ENCODE peak calls at places on chromosomes 1 and 21, in nine cellular contexts. E, B, S, G, A, R, L, Z and T are unnamed samples.

GRCh38 chr1:1374068-1374860 is 743 bp downstream of the AURKAIP1 start:
- DNase-seq in E (no peak), B (no peak), S (no peak), G (no peak), A (no peak), R (no peak), L (no peak), Z (no peak), T (no peak)

GRCh38 chr1:246579818-246580217 is 13.6 kb downstream of the CNST start:
- DNase-seq in E (no peak), B (no peak), S (no peak), G (no peak), A (no peak), R (no peak), L (peak), Z (no peak), T (no peak)

GRCh38 chr1:221753828-221754188 is 11.9 kb upstream of the DUSP10 start:
- DNase-seq in E (no peak), B (no peak), S (no peak), G (no peak), A (no peak), R (no peak), L (no peak), Z (no peak), T (no peak)

GRCh38 chr1:153882296-153882912 is 40.4 kb downstream of the GATAD2B start:
- DNase-seq in E (no peak), B (no peak), S (no peak), G (no peak), A (no peak), R (no peak), L (no peak), Z (no peak), T (no peak)

GRCh38 chr1:17686258-17686657 is 68.9 kb upstream of the ACTL8 start:
- DNase-seq in E (no peak), B (no peak), S (no peak), G (no peak), A (no peak), R (no peak), L (no peak), Z (no peak), T (no peak)

GRCh38 chr1:56452027-56453011 is 127.0 kb downstream of the PLPP3 start:
- DNase-seq in E (no peak), B (no peak), S (no peak), G (no peak), A (no peak), R (no peak), L (no peak), Z (no peak), T (no peak)

GRCh38 chr1:54487571-54488050 is 60.4 kb upstream of the ACOT11 start:
- DNase-seq in E (no peak), B (no peak), S (no peak), G (peak), A (no peak), R (no peak), L (no peak), Z (no peak), T (peak)

GRCh38 chr1:19436716-19437476 is 48.4 kb downstream of the CAPZB start:
- DNase-seq in E (no peak), B (no peak), S (no peak), G (no peak), A (no peak), R (no peak), L (no peak), Z (no peak), T (peak)

GRCh38 chr1:201269900-201270410 is 13.4 kb upstream of the PKP1 start:
- DNase-seq in E (no peak), B (no peak), S (no peak), G (no peak), A (no peak), R (no peak), L (no peak), Z (no peak), T (no peak)

GRCh38 chr1:94002046-94002787 is 93.0 kb upstream of the GCLM start:
- DNase-seq in E (no peak), B (no peak), S (no peak), G (no peak), A (no peak), R (no peak), L (no peak), Z (no peak), T (no peak)

GRCh38 chr1:18764362-18764761 is 95.1 kb downstream of the TAS1R2 start:
- DNase-seq in E (no peak), B (no peak), S (no peak), G (no peak), A (no peak), R (no peak), L (no peak), Z (no peak), T (no peak)

GRCh38 chr1:6785721-6786505 is 659 bp downstream of the CAMTA1 start:
- DNase-seq in E (peak), B (peak), S (no peak), G (peak), A (peak), R (peak), L (peak), Z (no peak), T (peak)

GRCh38 chr1:57474097-57474750 is 50.4 kb upstream of the DAB1 start:
- DNase-seq in E (no peak), B (no peak), S (no peak), G (no peak), A (no peak), R (no peak), L (no peak), Z (no peak), T (peak)

GRCh38 chr1:50183734-50184133 is 75.0 kb downstream of the ELAVL4 start:
- DNase-seq in E (no peak), B (no peak), S (no peak), G (no peak), A (no peak), R (no peak), L (no peak), Z (no peak), T (no peak)

GRCh38 chr1:156705918-156706646 is 699 bp upstream of the CRABP2 start:
- DNase-seq in E (peak), B (peak), S (no peak), G (peak), A (peak), R (peak), L (peak), Z (peak), T (peak)

GRCh38 chr1:9689971-9690381 is 38.4 kb downstream of the PIK3CD start:
- DNase-seq in E (no peak), B (no peak), S (no peak), G (no peak), A (no peak), R (no peak), L (no peak), Z (no peak), T (peak)

GRCh38 chr1:26730695-26731094 is 34.9 kb downstream of the ARID1A start:
- DNase-seq in E (no peak), B (no peak), S (no peak), G (no peak), A (no peak), R (no peak), L (no peak), Z (no peak), T (no peak)

GRCh38 chr1:64686828-64687724 is 57.8 kb upstream of the RAVER2 start:
- DNase-seq in E (peak), B (no peak), S (peak), G (no peak), A (peak), R (no peak), L (peak), Z (peak), T (peak)

GRCh38 chr1:234309598-234310459 is 63.4 kb upstream of the COA6 start:
- DNase-seq in E (peak), B (peak), S (no peak), G (no peak), A (peak), R (peak), L (peak), Z (peak), T (peak)

GRCh38 chr1:231841616-231842344 is 215.2 kb downstream of the DISC1 start:
- DNase-seq in E (no peak), B (no peak), S (no peak), G (no peak), A (no peak), R (no peak), L (no peak), Z (no peak), T (peak)

GRCh38 chr1:182279724-182280506 is 111.7 kb downstream of the GLUL start:
- DNase-seq in E (no peak), B (no peak), S (no peak), G (peak), A (no peak), R (no peak), L (no peak), Z (peak), T (no peak)

GRCh38 chr1:192363177-192363576 is 46.4 kb downstream of the RGS21 start:
- DNase-seq in E (no peak), B (no peak), S (no peak), G (no peak), A (no peak), R (no peak), L (no peak), Z (no peak), T (no peak)

GRCh38 chr1:191575180-191575579 is 583.1 kb upstream of the RGS18 start:
- DNase-seq in E (no peak), B (no peak), S (no peak), G (no peak), A (no peak), R (no peak), L (no peak), Z (no peak), T (no peak)

GRCh38 chr21:29130234-29130993 is at the start of gene MAP3K7CL:
- DNase-seq in E (no peak), B (no peak), S (peak), G (no peak), A (peak), R (no peak), L (no peak), Z (no peak), T (peak)